ENCODE peak calls at places on chromosome 14, in six cellular contexts. E is left ventricle myocardium inferior, S is GM20000, O is SK-N-SH, U is RWPE1, P is bronchial epithelial cell. N is an unnamed sample.
A peak's percentile ranks its signal among the peaks of the same experiment; 100 is the strongest.

GRCh38 chr14:69008411-69008810 is 29.3 kb upstream of the ACTN1 start:
- DNase-seq in O (no peak), P (no peak), E (no peak), S (no peak), U (no peak), N (no peak)

GRCh38 chr14:94650444-94650775 is 38.2 kb downstream of the SERPINA3 start:
- DNase-seq in U (no peak), P (no peak), O (no peak), S (no peak), E (no peak), N (no peak)

GRCh38 chr14:56207626-56208297 is 89.6 kb downstream of the PELI2 start:
- DNase-seq in U (no peak), P (peak; percentile 31), O (no peak), E (no peak), S (no peak), N (no peak)

GRCh38 chr14:94117856-94118255 is 7.3 kb downstream of the IFI27 start:
- DNase-seq in O (no peak), U (no peak), P (no peak), S (no peak), E (no peak), N (no peak)

GRCh38 chr14:36474593-36474992 is 45.4 kb downstream of the NKX2-1 start:
- DNase-seq in O (no peak), E (no peak), P (no peak), S (no peak), U (no peak), N (no peak)

GRCh38 chr14:83164591-83164990 is 1630.9 kb upstream of the SEL1L start:
- DNase-seq in S (no peak), O (no peak), P (no peak), E (no peak), U (no peak), N (no peak)

GRCh38 chr14:89660183-89660582 is 243.2 kb upstream of the FOXN3 start:
- DNase-seq in E (no peak), U (no peak), P (no peak), O (peak; percentile 55), S (no peak), N (no peak)

GRCh38 chr14:86430807-86431206 is 900.9 kb downstream of the FLRT2 start:
- DNase-seq in S (no peak), E (no peak), O (no peak), U (no peak), P (no peak), N (no peak)

GRCh38 chr14:103056322-103057027 is 874 bp downstream of the CDC42BPB start:
- DNase-seq in P (peak; percentile 30), O (peak; percentile 90), E (peak; percentile 84), S (no peak), U (no peak), N (no peak)

GRCh38 chr14:30251557-30252100 is 307.3 kb upstream of the G2E3 start:
- DNase-seq in U (no peak), O (no peak), E (no peak), S (no peak), P (no peak), N (no peak)

GRCh38 chr14:72876710-72877063 is 17.2 kb downstream of the DPF3 start:
- DNase-seq in S (no peak), O (no peak), E (no peak), P (no peak), U (no peak), N (no peak)

GRCh38 chr14:50740858-50741257 is 72.8 kb upstream of the SAV1 start:
- DNase-seq in P (no peak), E (no peak), S (no peak), U (no peak), O (no peak), N (no peak)

GRCh38 chr14:50736932-50737419 is 68.9 kb upstream of the SAV1 start:
- DNase-seq in E (no peak), S (peak; percentile 72), P (no peak), O (no peak), U (no peak), N (peak; percentile 69)

GRCh38 chr14:50733479-50733878 is 65.4 kb upstream of the SAV1 start:
- DNase-seq in P (no peak), O (no peak), E (no peak), S (no peak), U (no peak), N (no peak)

GRCh38 chr14:50739186-50739585 is 71.1 kb upstream of the SAV1 start:
- DNase-seq in E (no peak), U (no peak), P (no peak), S (no peak), O (no peak), N (no peak)

DNA sequence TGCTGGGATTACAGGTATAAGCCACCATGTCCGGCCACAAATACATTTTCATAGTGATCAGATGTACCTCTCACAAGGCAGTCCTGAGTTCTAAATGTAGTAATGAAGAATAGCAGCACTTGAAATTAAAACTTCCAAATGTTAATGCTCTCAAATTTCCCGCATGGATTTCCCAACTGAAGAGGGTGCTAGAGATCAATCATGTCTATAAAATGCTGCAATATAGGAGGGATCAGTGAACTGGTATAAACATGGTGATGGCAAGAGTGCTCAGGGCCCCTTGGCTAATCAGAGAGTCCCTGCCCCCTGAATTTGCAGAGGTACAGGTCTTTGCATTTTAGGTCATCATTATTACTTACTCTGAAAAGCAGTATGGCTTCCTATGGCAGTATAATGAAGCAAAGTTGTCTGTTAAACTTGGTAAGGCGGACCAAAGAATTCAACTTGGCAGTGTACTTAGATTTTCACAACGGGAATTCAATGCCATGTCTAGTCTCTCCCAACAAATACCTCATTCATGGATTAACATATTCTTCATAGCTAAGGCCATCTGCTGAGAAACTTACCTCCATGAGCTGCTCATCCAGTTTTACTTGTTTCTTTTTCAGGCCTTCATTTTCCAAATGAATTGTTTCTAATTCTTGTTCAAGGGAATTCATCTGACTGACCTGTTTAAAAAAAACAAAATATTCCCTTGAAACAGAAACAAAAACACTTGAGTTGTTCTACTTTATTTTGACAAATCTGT is 67.0 kb upstream of the SAV1 start:
- DNase-seq in O (no peak), U (no peak), P (peak; percentile 29), E (no peak), S (no peak), N (no peak)
- TF ChIP-seq CTCF in O (peak; percentile 24), U (no peak), P (no peak), E (no peak), S (no peak), N (no peak)

DNA sequence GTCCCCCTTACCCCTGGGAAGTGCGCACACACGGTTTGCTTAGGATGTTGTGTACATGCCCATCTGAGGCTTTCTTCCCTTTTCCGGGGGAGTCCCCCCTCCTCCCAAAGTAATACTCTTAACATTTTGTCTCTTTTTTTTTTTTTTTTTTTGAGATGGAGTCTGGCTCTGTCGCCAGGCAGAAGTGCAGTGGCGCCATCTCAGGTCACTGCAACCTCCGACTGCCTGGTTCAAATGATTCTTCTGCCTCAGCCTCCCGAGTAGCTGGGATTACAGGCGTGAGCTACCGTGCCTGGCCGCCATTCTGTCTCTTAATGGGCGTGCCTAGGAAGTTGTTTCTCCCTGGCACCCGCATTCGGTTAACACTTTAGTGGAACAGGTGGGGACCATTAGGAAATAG is 4.5 kb upstream of the GMFB start:
- DNase-seq in O (peak; percentile 10), U (no peak), S (no peak), E (no peak), P (no peak), N (no peak)
- TF ChIP-seq CTCF in O (peak; percentile 19), U (no peak), S (no peak), E (no peak), P (no peak), N (no peak)

GRCh38 chr14:52148371-52148770 is 79.5 kb upstream of the NID2 start:
- DNase-seq in O (no peak), E (no peak), S (no peak), P (no peak), U (no peak), N (no peak)

GRCh38 chr14:52142504-52142903 is 73.6 kb upstream of the NID2 start:
- DNase-seq in S (no peak), P (no peak), U (no peak), O (no peak), E (no peak), N (no peak)

GRCh38 chr14:52150162-52150561 is 81.3 kb upstream of the NID2 start:
- DNase-seq in S (no peak), E (no peak), U (no peak), O (no peak), P (no peak), N (no peak)

DNA sequence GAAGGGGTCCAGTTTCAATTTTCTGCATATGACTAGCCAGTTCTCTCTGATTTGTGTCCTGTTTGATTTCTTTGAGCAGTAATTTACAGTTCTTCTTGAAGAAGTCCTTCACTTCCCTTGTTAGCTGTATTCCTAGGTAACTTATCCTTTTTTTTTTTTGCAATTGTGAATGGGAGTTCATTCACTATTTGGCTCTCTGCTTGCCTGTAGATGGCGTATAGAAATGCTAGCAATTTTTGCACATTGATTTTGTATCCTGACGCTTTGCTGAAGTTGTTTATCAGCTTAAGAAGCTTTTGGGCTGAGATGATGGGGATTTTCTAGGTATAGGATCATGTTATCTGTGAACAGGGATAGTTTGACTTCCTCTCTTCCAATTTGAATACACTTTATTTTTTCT is 77.6 kb upstream of the NID2 start:
- DNase-seq in O (no peak), U (no peak), P (no peak), E (no peak), S (no peak), N (no peak)
- TF ChIP-seq CTCF in O (peak; percentile 38), U (no peak), P (no peak), E (no peak), S (no peak), N (no peak)

GRCh38 chr14:64502476-64503183 is 1.0 kb downstream of the ZBTB25 start:
- DNase-seq in S (no peak), E (no peak), P (peak; percentile 78), O (no peak), U (no peak), N (no peak)
- TF ChIP-seq CTCF in S (no peak), E (no peak), P (no peak), O (no peak), U (no peak), N (no peak)

GRCh38 chr14:99654235-99655000 is 9.5 kb downstream of the HHIPL1 start:
- DNase-seq in U (peak; percentile 28), P (peak; percentile 29), E (peak; percentile 39), O (no peak), S (no peak), N (no peak)
- TF ChIP-seq CTCF in U (no peak), P (no peak), E (no peak), O (no peak), S (no peak), N (no peak)

N was measured in GM13976.